ENCODE peak calls at places on chromosome 20, in six cellular contexts. R is IMR-90, J is neuronal stem cell, N is H1, Y is trophoblast cell, W is H9. S is an unnamed sample.

GRCh38 chr20:46400828-46401477 is 5.5 kb downstream of the ELMO2 start:
- DNase-seq in R (peak), N (no peak), J (peak), W (no peak), Y (no peak), S (peak)

GRCh38 chr20:36031806-36032205 is 63.4 kb downstream of the CNBD2 start:
- DNase-seq in W (no peak), N (no peak), R (no peak), J (no peak), Y (no peak), S (no peak)

GRCh38 chr20:6384368-6384767 is 261.5 kb upstream of the FERMT1 start:
- DNase-seq in Y (no peak), N (no peak), W (no peak), J (no peak), R (no peak), S (no peak)

GRCh38 chr20:5191829-5192569 is 65.2 kb downstream of the CDS2 start:
- DNase-seq in W (peak), R (peak), N (no peak), J (peak), Y (peak), S (peak)

GRCh38 chr20:46701556-46701955 is 7.9 kb upstream of the SLC2A10 start:
- DNase-seq in Y (no peak), R (no peak), N (no peak), W (no peak), J (no peak), S (no peak)

GRCh38 chr20:12049125-12049524 is 131.4 kb downstream of the BTBD3 start:
- DNase-seq in W (no peak), R (peak), J (no peak), N (no peak), Y (no peak), S (no peak)

GRCh38 chr20:34709044-34709835 is 5.1 kb downstream of the TP53INP2 start:
- DNase-seq in Y (peak), J (peak), W (peak), R (peak), N (no peak), S (peak)

GRCh38 chr20:39916236-39916635 is 772.8 kb downstream of the MAFB start:
- DNase-seq in W (no peak), J (no peak), N (no peak), R (no peak), Y (no peak), S (no peak)

GRCh38 chr20:11919046-11919445 is 1.4 kb downstream of the BTBD3 start:
- DNase-seq in W (no peak), Y (no peak), N (no peak), J (no peak), R (peak), S (no peak)

GRCh38 chr20:50724851-50725721 is 6.3 kb upstream of the PARD6B start:
- DNase-seq in J (peak), R (peak), W (peak), Y (peak), N (no peak), S (peak)

GRCh38 chr20:51042064-51042463 is 19.2 kb upstream of the KCNG1 start:
- DNase-seq in N (no peak), W (peak), Y (peak), R (peak), J (no peak), S (no peak)

GRCh38 chr20:20412750-20413149 is 44.8 kb downstream of the INSM1 start:
- DNase-seq in W (no peak), R (no peak), Y (no peak), J (no peak), N (no peak), S (no peak)

GRCh38 chr20:32763202-32763999 is 1.2 kb downstream of the DNMT3B start:
- DNase-seq in J (no peak), R (no peak), Y (no peak), W (no peak), N (no peak), S (no peak)

GRCh38 chr20:32464401-32465091 is 106.4 kb downstream of the ASXL1 start:
- DNase-seq in J (no peak), Y (no peak), N (no peak), R (no peak), W (no peak), S (no peak)

GRCh38 chr20:4780245-4780644 is 58.5 kb downstream of the PRND start:
- DNase-seq in N (no peak), J (no peak), R (no peak), W (no peak), Y (no peak), S (no peak)

GRCh38 chr20:10721112-10721896 is 47.5 kb upstream of the JAG1 start:
- DNase-seq in R (peak), N (no peak), Y (no peak), J (no peak), W (no peak), S (no peak)

GRCh38 chr20:1509237-1509636 is 18.0 kb upstream of the SIRPB2 start:
- DNase-seq in N (no peak), Y (no peak), R (peak), W (no peak), J (no peak), S (no peak)

GRCh38 chr20:44967207-44967807 is 995 bp downstream of the STK4 start:
- DNase-seq in N (no peak), W (no peak), J (no peak), R (no peak), Y (no peak), S (peak)

GRCh38 chr20:38843346-38843745 is 37.8 kb downstream of the PPP1R16B start:
- DNase-seq in J (no peak), Y (no peak), R (no peak), N (no peak), W (no peak), S (no peak)

GRCh38 chr20:1637755-1638154 is 17.9 kb upstream of the SIRPB1 start:
- DNase-seq in Y (no peak), J (no peak), W (no peak), R (no peak), N (no peak), S (no peak)

GRCh38 chr20:33443006-33443511 is 504 bp downstream of the SNTA1 start:
- DNase-seq in J (no peak), W (no peak), R (no peak), N (no peak), Y (no peak), S (peak)

GRCh38 chr20:22946594-22946993 is 88.5 kb upstream of the SSTR4 start:
- DNase-seq in R (no peak), Y (no peak), J (no peak), N (no peak), W (no peak), S (no peak)

GRCh38 chr20:6611911-6612614 is 155.4 kb upstream of the BMP2 start:
- DNase-seq in N (no peak), Y (no peak), R (no peak), J (no peak), W (no peak), S (no peak)

GRCh38 chr20:12201289-12201991 is 283.7 kb downstream of the BTBD3 start:
- DNase-seq in J (no peak), R (peak), N (no peak), Y (no peak), W (no peak), S (peak)

GRCh38 chr20:17610566-17611289 is 40.9 kb downstream of the DSTN start:
- DNase-seq in N (no peak), Y (no peak), W (peak), R (no peak), J (no peak), S (no peak)

GRCh38 chr20:23120936-23121765 is 35.0 kb upstream of the CD93 start:
- DNase-seq in N (no peak), W (no peak), R (no peak), J (no peak), Y (no peak), S (no peak)

GRCh38 chr20:33915726-33916331 is 77.9 kb upstream of the RALY start:
- DNase-seq in W (peak), Y (peak), R (no peak), J (no peak), N (no peak), S (no peak)

GRCh38 chr20:23086056-23086551 is at the start of gene CD93:
- DNase-seq in R (peak), N (no peak), J (no peak), W (no peak), Y (peak), S (no peak)

GRCh38 chr20:1661542-1662299 is 4.1 kb upstream of the SIRPG start:
- DNase-seq in Y (no peak), R (no peak), J (no peak), W (no peak), N (no peak), S (no peak)

GRCh38 chr20:32611286-32611685 is 26.2 kb upstream of the NOL4L start:
- DNase-seq in J (no peak), Y (no peak), R (no peak), N (no peak), W (no peak), S (no peak)

GRCh38 chr20:41587523-41587922 is 30.7 kb downstream of the CHD6 start:
- DNase-seq in W (no peak), Y (no peak), N (no peak), R (no peak), J (no peak), S (no peak)

GRCh38 chr20:6180531-6180930 is 57.7 kb upstream of the FERMT1 start:
- DNase-seq in J (no peak), W (no peak), R (no peak), Y (no peak), N (no peak), S (no peak)

GRCh38 chr20:59452856-59453255 is 151.5 kb upstream of the PHACTR3 start:
- DNase-seq in N (no peak), Y (no peak), W (no peak), J (no peak), R (no peak), S (no peak)

GRCh38 chr20:59448828-59449444 is 148.5 kb downstream of the EDN3 start:
- DNase-seq in W (no peak), R (no peak), N (no peak), Y (peak), J (no peak), S (no peak)

GRCh38 chr20:59455392-59456341 is 148.7 kb upstream of the PHACTR3 start:
- DNase-seq in W (no peak), Y (no peak), J (peak), N (no peak), R (peak), S (no peak)

GRCh38 chr20:59456342-59457132 is 147.8 kb upstream of the PHACTR3 start:
- DNase-seq in W (no peak), N (no peak), Y (no peak), J (no peak), R (no peak), S (no peak)

DNA sequence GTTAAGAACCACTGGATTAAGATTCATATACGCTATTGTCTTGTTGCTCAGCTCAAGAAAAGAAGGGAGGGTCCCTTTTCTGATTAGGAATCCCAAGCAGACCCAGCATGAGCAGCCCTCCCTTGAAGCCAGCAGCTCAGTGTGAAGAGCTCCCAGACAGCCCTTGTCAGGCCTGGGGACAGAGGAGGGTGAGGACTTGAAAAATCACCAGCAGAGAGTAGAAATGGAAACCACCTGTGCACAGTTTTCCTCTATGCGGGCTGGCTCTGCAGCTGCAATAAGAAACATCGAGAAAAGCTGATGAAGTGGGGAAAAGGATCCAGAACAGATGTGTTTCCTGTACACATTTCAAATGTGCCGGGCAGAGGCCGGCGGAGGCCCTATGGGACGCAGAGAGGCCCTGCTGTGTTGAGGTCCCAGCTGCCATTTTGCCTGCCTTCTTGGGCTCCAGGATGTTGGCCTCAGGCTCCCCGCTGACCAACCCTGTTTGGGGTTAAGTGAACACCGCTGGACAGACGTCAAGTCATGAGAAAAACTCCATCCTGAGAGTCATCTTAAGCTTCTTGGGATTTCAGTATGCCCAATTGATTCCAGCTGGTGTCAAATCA is 150.6 kb upstream of the PHACTR3 start:
- DNase-seq in W (no peak), Y (no peak), N (no peak), J (no peak), R (no peak), S (no peak)
- H3K14ac ChIP-seq in W (no peak), Y (no peak), N (no peak), J (no peak), R (no peak), S (no peak)

GRCh38 chr20:63380346-63380870 is 19.3 kb upstream of the CHRNA4 start:
- DNase-seq in J (no peak), N (no peak), R (no peak), W (no peak), Y (no peak), S (no peak)

GRCh38 chr20:63377256-63378114 is 16.3 kb upstream of the CHRNA4 start:
- DNase-seq in N (no peak), Y (no peak), W (peak), R (no peak), J (peak), S (no peak)

GRCh38 chr20:63378115-63378429 is 16.9 kb upstream of the CHRNA4 start:
- DNase-seq in W (no peak), J (no peak), N (no peak), R (no peak), Y (no peak), S (no peak)

GRCh38 chr20:63379296-63379695 is 18.1 kb upstream of the CHRNA4 start:
- DNase-seq in Y (no peak), J (no peak), R (no peak), W (no peak), N (no peak), S (no peak)

GRCh38 chr20:63378626-63379025 is 17.5 kb upstream of the CHRNA4 start:
- DNase-seq in Y (no peak), W (no peak), R (no peak), N (no peak), J (no peak), S (no peak)
- H3K14ac ChIP-seq in Y (no peak), W (no peak), R (no peak), N (no peak), J (no peak), S (no peak)

GRCh38 chr20:54251093-54251492 is 43.2 kb downstream of the PFDN4 start:
- DNase-seq in N (no peak), Y (no peak), W (no peak), J (no peak), R (no peak), S (no peak)

GRCh38 chr20:54254596-54254995 is 46.7 kb downstream of the PFDN4 start:
- DNase-seq in W (no peak), N (no peak), J (no peak), R (peak), Y (no peak), S (no peak)

GRCh38 chr20:54255157-54255556 is 47.3 kb downstream of the PFDN4 start:
- DNase-seq in R (peak), W (no peak), Y (no peak), J (no peak), N (no peak), S (no peak)

GRCh38 chr20:54256202-54256601 is 48.3 kb downstream of the PFDN4 start:
- DNase-seq in N (no peak), R (no peak), W (no peak), Y (no peak), J (no peak), S (no peak)

DNA sequence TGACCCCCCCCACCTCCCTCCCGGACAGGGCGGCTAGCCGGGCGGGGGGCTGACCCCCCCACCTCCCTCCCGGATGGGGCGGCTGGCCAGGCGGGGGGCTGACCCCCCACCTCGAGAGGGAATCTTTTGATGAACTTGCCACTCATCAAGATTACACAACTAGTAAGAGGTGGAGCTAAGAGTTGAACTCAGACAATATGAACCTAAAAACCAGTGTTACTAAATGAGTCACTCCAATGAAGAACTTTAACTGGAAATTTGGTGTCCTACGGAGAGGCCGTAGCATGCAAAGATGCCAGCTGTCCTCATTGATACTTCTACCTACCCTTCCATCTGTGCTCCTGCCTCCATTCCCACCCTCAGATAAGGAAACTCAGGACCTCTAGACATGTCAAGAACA is 42.8 kb downstream of the PFDN4 start:
- DNase-seq in R (no peak), J (no peak), W (no peak), Y (no peak), N (no peak), S (no peak)
- H3K14ac ChIP-seq in R (no peak), J (no peak), W (no peak), Y (no peak), N (no peak), S (no peak)

GRCh38 chr20:24698189-24698588 is 228.8 kb downstream of the SYNDIG1 start:
- DNase-seq in N (no peak), Y (no peak), J (no peak), R (no peak), W (peak), S (no peak)

GRCh38 chr20:24699321-24700165 is 230.1 kb downstream of the SYNDIG1 start:
- DNase-seq in W (peak), J (no peak), R (no peak), N (no peak), Y (no peak), S (no peak)

GRCh38 chr20:24700166-24700860 is 230.9 kb downstream of the SYNDIG1 start:
- DNase-seq in W (peak), R (no peak), Y (no peak), J (no peak), N (no peak), S (no peak)

GRCh38 chr20:24697411-24697810 is 228.0 kb downstream of the SYNDIG1 start:
- DNase-seq in R (no peak), Y (no peak), N (no peak), J (no peak), W (peak), S (no peak)

GRCh38 chr20:24698706-24699206 is 229.3 kb downstream of the SYNDIG1 start:
- DNase-seq in R (no peak), N (no peak), W (peak), J (no peak), Y (no peak), S (no peak)
- H3K14ac ChIP-seq in R (no peak), N (no peak), W (no peak), J (peak), Y (no peak), S (no peak)

GRCh38 chr20:25725639-25726038 is 29.0 kb upstream of the ZNF337 start:
- DNase-seq in J (no peak), N (no peak), R (no peak), W (no peak), Y (no peak), S (no peak)

GRCh38 chr20:25720285-25720684 is 23.6 kb upstream of the ZNF337 start:
- DNase-seq in N (no peak), J (no peak), R (no peak), W (no peak), Y (no peak), S (no peak)

GRCh38 chr20:25726357-25726756 is 29.7 kb upstream of the ZNF337 start:
- DNase-seq in J (no peak), W (no peak), N (no peak), Y (no peak), R (no peak), S (no peak)

GRCh38 chr20:25723975-25724374 is 27.3 kb upstream of the ZNF337 start:
- DNase-seq in N (no peak), Y (no peak), R (no peak), W (no peak), J (no peak), S (no peak)
- H3K14ac ChIP-seq in N (no peak), Y (no peak), R (no peak), W (no peak), J (no peak), S (no peak)

GRCh38 chr20:57104113-57104512 is 162.3 kb downstream of the BMP7 start:
- DNase-seq in N (no peak), Y (no peak), W (no peak), J (no peak), R (no peak), S (no peak)
- H3K14ac ChIP-seq in N (no peak), Y (no peak), W (no peak), J (no peak), R (no peak), S (no peak)

S was measured in mesenchymal stem cell.